ENCODE peak calls at places on chromosomes 5 and 9, in eight cellular contexts. M is tibial nerve, B is colonic mucosa, R is heart right ventricle, L is choroid plexus epithelial cell, D is cardiac muscle cell, T is progenitor cell of endocrine pancreas, V is RWPE1. Z is an unnamed sample.

GRCh38 chr9:77163889-77164288 is 13.4 kb upstream of the VPS13A start:
- DNase-seq in M (no peak), B (no peak), R (no peak), L (peak; percentile 92), D (no peak), T (no peak), V (no peak), Z (no peak)

GRCh38 chr9:88706193-88707112 is 171.5 kb downstream of the NXNL2 start:
- DNase-seq in M (no peak), B (no peak), R (no peak), L (no peak), D (no peak), T (no peak), V (no peak), Z (no peak)

GRCh38 chr9:124941689-124942561 is 1.0 kb upstream of the GOLGA1 start:
- DNase-seq in M (peak; percentile 56), B (peak; percentile 68), R (peak; percentile 42), L (peak; percentile 71), D (peak; percentile 70), T (no peak), V (no peak), Z (no peak)

GRCh38 chr9:112604790-112605189 is 113.1 kb downstream of the INIP start:
- DNase-seq in M (no peak), B (no peak), R (no peak), L (no peak), D (no peak), T (no peak), V (no peak), Z (no peak)

GRCh38 chr9:117564839-117565238 is 139.4 kb upstream of the TLR4 start:
- DNase-seq in M (no peak), B (no peak), R (no peak), L (no peak), D (no peak), T (no peak), V (no peak), Z (no peak)

GRCh38 chr9:76445976-76446375 is 13.0 kb upstream of the GCNT1 start:
- DNase-seq in M (no peak), B (no peak), R (no peak), L (no peak), D (no peak), T (no peak), V (no peak), Z (no peak)

GRCh38 chr5:6525910-6526309 is 77.3 kb downstream of the UBE2QL1 start:
- DNase-seq in M (no peak), B (no peak), R (no peak), L (peak; percentile 14), D (peak; percentile 72), T (no peak), V (no peak), Z (no peak)

GRCh38 chr9:123338710-123339665 is 17.0 kb upstream of the CRB2 start:
- DNase-seq in M (no peak), B (no peak), R (peak; percentile 34), L (peak; percentile 44), D (no peak), T (no peak), V (no peak), Z (no peak)

GRCh38 chr5:150255659-150256415 is 33.7 kb downstream of the CAMK2A start:
- DNase-seq in M (no peak), B (no peak), R (no peak), L (peak; percentile 55), D (peak; percentile 38), T (no peak), V (no peak), Z (no peak)

GRCh38 chr9:134916161-134916665 is 1.5 kb downstream of the FCN1 start:
- DNase-seq in M (no peak), B (peak; percentile 9), R (no peak), L (no peak), D (no peak), T (no peak), V (no peak), Z (peak; percentile 62)

GRCh38 chr9:107246259-107247254 is 36.5 kb upstream of the RAD23B start:
- DNase-seq in M (no peak), B (no peak), R (no peak), L (no peak), D (peak; percentile 17), T (no peak), V (no peak), Z (no peak)

GRCh38 chr5:67770431-67771025 is 445.0 kb upstream of the PIK3R1 start:
- DNase-seq in M (no peak), B (peak; percentile 45), R (no peak), L (no peak), D (no peak), T (no peak), V (no peak), Z (no peak)

GRCh38 chr5:109921735-109922395 is 232.1 kb downstream of the MAN2A1 start:
- DNase-seq in M (no peak), B (no peak), R (peak; percentile 47), L (peak; percentile 58), D (peak; percentile 83), T (no peak), V (no peak), Z (no peak)

GRCh38 chr9:91837982-91838731 is 111.9 kb downstream of the ROR2 start:
- DNase-seq in M (no peak), B (peak; percentile 76), R (peak; percentile 67), L (peak; percentile 58), D (peak; percentile 65), T (no peak), V (peak; percentile 94), Z (no peak)

GRCh38 chr5:14186132-14186830 is 43.1 kb downstream of the TRIO start:
- DNase-seq in M (no peak), B (no peak), R (no peak), L (peak; percentile 79), D (no peak), T (no peak), V (peak; percentile 69), Z (no peak)

GRCh38 chr5:171924493-171925122 is 81.8 kb downstream of the FBXW11 start:
- DNase-seq in M (no peak), B (no peak), R (no peak), L (no peak), D (no peak), T (no peak), V (no peak), Z (no peak)

GRCh38 chr5:150503977-150504620 is 3.8 kb upstream of the NDST1 start:
- DNase-seq in M (no peak), B (peak; percentile 84), R (peak; percentile 60), L (no peak), D (no peak), T (no peak), V (no peak), Z (no peak)

GRCh38 chr5:117872798-117873368 is 1115.5 kb downstream of the DTWD2 start:
- DNase-seq in M (no peak), B (no peak), R (no peak), L (no peak), D (no peak), T (no peak), V (no peak), Z (no peak)

GRCh38 chr9:131810351-131811170 is 70.7 kb upstream of the RAPGEF1 start:
- DNase-seq in M (no peak), B (no peak), R (no peak), L (no peak), D (no peak), T (no peak), V (no peak), Z (no peak)
- TF ChIP-seq CTCF in M (no peak), B (no peak), R (no peak), L (no peak), D (no peak), T (no peak), V (no peak), Z (no peak)

DNA sequence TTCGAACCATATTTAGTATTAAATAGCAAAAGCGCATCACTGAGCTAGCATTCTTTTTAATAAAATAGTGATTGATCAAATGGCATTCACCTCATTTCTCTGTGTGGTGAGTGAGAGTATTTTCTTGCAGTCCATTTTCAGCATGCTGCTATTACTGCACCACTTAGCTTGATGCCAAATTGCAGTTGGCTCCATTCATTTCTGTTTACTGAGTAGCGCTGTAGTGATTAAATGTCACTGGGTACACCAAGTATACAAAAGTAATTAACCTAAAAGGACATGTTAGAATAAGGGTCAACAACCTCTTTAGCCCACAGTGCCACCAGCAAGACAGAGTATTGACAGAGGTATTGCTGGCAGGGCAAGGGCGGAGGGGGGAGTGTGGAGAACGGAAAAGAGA is 122.0 kb downstream of the TLE4 start:
- DNase-seq in M (no peak), B (no peak), R (no peak), L (no peak), D (no peak), T (no peak), V (no peak), Z (no peak)
- TF ChIP-seq CTCF in M (no peak), B (no peak), R (no peak), L (no peak), D (no peak), T (no peak), V (no peak), Z (no peak)

GRCh38 chr5:105872569-105873270 is 1798.0 kb downstream of the EFNA5 start:
- DNase-seq in M (no peak), B (no peak), R (no peak), L (no peak), D (no peak), T (no peak), V (no peak), Z (no peak)

GRCh38 chr5:105878402-105878801 is 1792.3 kb downstream of the EFNA5 start:
- DNase-seq in M (no peak), B (no peak), R (no peak), L (no peak), D (no peak), T (no peak), V (no peak), Z (no peak)

GRCh38 chr5:105882956-105883481 is 1787.7 kb downstream of the EFNA5 start:
- DNase-seq in M (no peak), B (no peak), R (no peak), L (no peak), D (no peak), T (no peak), V (peak; percentile 3), Z (no peak)

DNA sequence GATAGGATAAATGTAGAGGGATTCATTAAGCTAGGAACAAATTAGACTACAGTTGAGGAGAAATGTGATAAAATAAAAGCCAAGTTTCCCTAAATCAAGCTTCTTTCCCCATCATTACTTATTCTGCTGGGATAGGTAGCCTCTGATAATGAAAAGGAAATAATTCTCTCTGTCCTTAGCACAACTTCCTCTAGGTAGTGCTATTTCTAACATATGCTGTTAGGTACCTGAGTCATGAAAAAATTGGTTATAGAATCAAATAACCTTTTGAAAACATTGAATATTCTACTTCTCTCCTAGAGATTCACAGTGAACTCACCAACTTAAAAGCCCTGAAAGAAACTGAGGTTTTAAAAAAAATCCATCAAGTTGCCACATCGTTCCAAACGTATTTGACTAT is 1793.1 kb downstream of the EFNA5 start:
- DNase-seq in M (no peak), B (no peak), R (no peak), L (peak; percentile 23), D (no peak), T (no peak), V (peak; percentile 2), Z (no peak)
- TF ChIP-seq CTCF in M (no peak), B (no peak), R (no peak), L (no peak), D (no peak), T (peak; percentile 8), V (no peak), Z (no peak)

DNA sequence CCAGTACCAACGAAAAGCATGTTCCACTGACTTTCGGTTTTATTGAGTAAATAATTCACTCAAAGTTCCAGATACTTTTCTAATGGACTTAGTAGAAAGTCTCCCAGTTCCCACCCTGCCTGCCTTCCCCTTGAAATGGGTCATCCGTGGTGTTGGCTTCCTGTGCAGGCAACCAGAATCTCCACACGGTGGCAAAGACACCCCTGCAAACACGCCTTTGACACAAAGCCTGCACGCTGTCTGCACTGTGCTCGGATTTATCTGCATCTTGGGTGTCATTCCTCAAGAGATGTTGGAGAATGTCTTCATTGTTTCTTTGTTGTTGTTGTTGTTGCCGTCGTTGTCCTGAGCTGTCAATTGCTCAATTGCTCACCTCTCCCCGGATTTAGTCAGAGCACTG is 150.0 kb upstream of the IRX2 start:
- DNase-seq in M (no peak), B (no peak), R (no peak), L (no peak), D (no peak), T (no peak), V (no peak), Z (no peak)
- TF ChIP-seq CTCF in M (no peak), B (no peak), R (no peak), L (no peak), D (no peak), T (no peak), V (no peak), Z (no peak)